ENCODE peak calls at places on chromosomes 1 and 21, in ten cellular contexts. One of them, this sample, is unnamed. For H3K36me3, the result is how much of the 10 kb centered on the place peaks cover.

GRCh38 chr1:156319664-156320063 is 18.4 kb downstream of the CCT3 start:
- DNase-seq in NT2/D1: no peak
- DNase-seq in endodermal cell: no peak
- DNase-seq in astrocyte: no peak
- DNase-seq in adipocyte: peak
- DNase-seq in uterus: no peak
- DNase-seq in GM23248: peak
- DNase-seq in PC-9: no peak
- DNase-seq in prostate gland: no peak
- DNase-seq in pancreas: no peak
- DNase-seq in this sample: no peak

GRCh38 chr1:103561612-103562395 is 9.6 kb upstream of the AMY2B start:
- DNase-seq in pancreas: no peak
- DNase-seq in prostate gland: no peak
- DNase-seq in adipocyte: peak
- DNase-seq in PC-9: no peak
- DNase-seq in endodermal cell: no peak
- DNase-seq in uterus: no peak
- DNase-seq in GM23248: peak
- DNase-seq in astrocyte: no peak
- DNase-seq in NT2/D1: no peak
- DNase-seq in this sample: no peak

GRCh38 chr21:29133796-29134195 is 3.4 kb downstream of the MAP3K7CL start:
- DNase-seq in prostate gland: no peak
- DNase-seq in uterus: no peak
- DNase-seq in endodermal cell: peak
- DNase-seq in NT2/D1: no peak
- DNase-seq in GM23248: no peak
- DNase-seq in astrocyte: peak
- DNase-seq in pancreas: no peak
- DNase-seq in adipocyte: no peak
- DNase-seq in PC-9: no peak
- DNase-seq in this sample: no peak

GRCh38 chr1:203186091-203186445 is 436 bp downstream of the CHI3L1 start:
- DNase-seq in astrocyte: no peak
- DNase-seq in pancreas: no peak
- DNase-seq in uterus: no peak
- DNase-seq in GM23248: no peak
- DNase-seq in prostate gland: no peak
- DNase-seq in PC-9: no peak
- DNase-seq in adipocyte: no peak
- DNase-seq in NT2/D1: no peak
- DNase-seq in endodermal cell: no peak
- DNase-seq in this sample: no peak

GRCh38 chr1:37676281-37677243 is 15.8 kb upstream of the CDCA8 start:
- DNase-seq in pancreas: no peak
- DNase-seq in uterus: peak
- DNase-seq in adipocyte: no peak
- DNase-seq in endodermal cell: no peak
- DNase-seq in NT2/D1: no peak
- DNase-seq in astrocyte: no peak
- DNase-seq in PC-9: no peak
- DNase-seq in prostate gland: peak
- DNase-seq in GM23248: no peak
- DNase-seq in this sample: no peak

GRCh38 chr1:236608930-236609726 is 4.8 kb upstream of the HEATR1 start:
- DNase-seq in PC-9: peak
- DNase-seq in endodermal cell: peak
- DNase-seq in adipocyte: peak
- DNase-seq in prostate gland: no peak
- DNase-seq in NT2/D1: peak
- DNase-seq in GM23248: peak
- DNase-seq in uterus: peak
- DNase-seq in astrocyte: peak
- DNase-seq in pancreas: peak
- DNase-seq in this sample: peak

GRCh38 chr21:46557469-46557868 is 47.4 kb downstream of the S100B start:
- DNase-seq in pancreas: no peak
- DNase-seq in uterus: no peak
- DNase-seq in astrocyte: no peak
- DNase-seq in prostate gland: no peak
- DNase-seq in GM23248: no peak
- DNase-seq in PC-9: no peak
- DNase-seq in endodermal cell: no peak
- DNase-seq in NT2/D1: no peak
- DNase-seq in adipocyte: no peak
- DNase-seq in this sample: no peak

GRCh38 chr1:184945678-184946412 is 28.5 kb downstream of the NIBAN1 start:
- DNase-seq in NT2/D1: no peak
- DNase-seq in GM23248: peak
- DNase-seq in pancreas: no peak
- DNase-seq in uterus: no peak
- DNase-seq in adipocyte: peak
- DNase-seq in PC-9: no peak
- DNase-seq in endodermal cell: no peak
- DNase-seq in astrocyte: no peak
- DNase-seq in prostate gland: no peak
- DNase-seq in this sample: no peak

GRCh38 chr1:180510882-180511281 is 8.5 kb upstream of the ACBD6 start:
- DNase-seq in PC-9: no peak
- DNase-seq in GM23248: no peak
- DNase-seq in uterus: no peak
- DNase-seq in pancreas: no peak
- DNase-seq in endodermal cell: no peak
- DNase-seq in NT2/D1: no peak
- DNase-seq in adipocyte: no peak
- DNase-seq in prostate gland: no peak
- DNase-seq in astrocyte: no peak
- DNase-seq in this sample: no peak

GRCh38 chr1:101371259-101371658 is 134.4 kb downstream of the S1PR1 start:
- DNase-seq in PC-9: no peak
- DNase-seq in adipocyte: peak
- DNase-seq in endodermal cell: no peak
- DNase-seq in prostate gland: no peak
- DNase-seq in pancreas: no peak
- DNase-seq in astrocyte: peak
- DNase-seq in GM23248: peak
- DNase-seq in uterus: no peak
- DNase-seq in NT2/D1: no peak
- DNase-seq in this sample: no peak

DNA sequence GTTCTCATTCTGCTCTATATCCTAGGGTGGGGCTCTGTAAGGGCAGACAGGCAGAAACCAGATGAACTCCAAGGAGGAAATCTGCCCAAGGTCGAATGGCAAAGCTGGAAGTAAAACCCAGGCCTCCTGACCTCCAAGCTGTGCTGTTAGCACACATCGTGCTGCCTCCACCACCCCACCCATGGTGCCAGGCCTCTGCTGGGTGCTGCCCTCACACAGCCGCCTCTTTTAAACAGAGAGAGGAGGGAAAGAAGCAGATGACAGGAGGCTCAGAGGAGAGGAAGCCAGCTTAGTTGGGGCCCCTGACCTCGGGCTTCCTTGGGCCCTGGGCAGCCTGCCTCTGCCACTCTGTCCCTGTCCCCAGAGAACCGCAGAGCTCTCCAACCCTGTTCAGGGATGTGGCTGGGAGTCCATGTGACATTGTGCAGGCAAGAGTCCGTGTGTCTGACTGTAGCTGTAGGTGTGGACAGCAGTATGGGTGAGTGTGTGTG is 1.1 kb downstream of the SYNC start:
- DNase-seq in adipocyte: peak
- DNase-seq in NT2/D1: no peak
- DNase-seq in GM23248: peak
- DNase-seq in prostate gland: no peak
- DNase-seq in pancreas: no peak
- DNase-seq in astrocyte: no peak
- DNase-seq in PC-9: no peak
- DNase-seq in uterus: no peak
- DNase-seq in endodermal cell: peak
- DNase-seq in this sample: peak
- H3K36me3 ChIP-seq in adipocyte: under half
- H3K36me3 ChIP-seq in NT2/D1: under half
- H3K36me3 ChIP-seq in GM23248: under half
- H3K36me3 ChIP-seq in prostate gland: under half
- H3K36me3 ChIP-seq in pancreas: under half
- H3K36me3 ChIP-seq in astrocyte: under half
- H3K36me3 ChIP-seq in PC-9: under half
- H3K36me3 ChIP-seq in uterus: under half
- H3K36me3 ChIP-seq in endodermal cell: under half
- H3K36me3 ChIP-seq in this sample: under half

DNA sequence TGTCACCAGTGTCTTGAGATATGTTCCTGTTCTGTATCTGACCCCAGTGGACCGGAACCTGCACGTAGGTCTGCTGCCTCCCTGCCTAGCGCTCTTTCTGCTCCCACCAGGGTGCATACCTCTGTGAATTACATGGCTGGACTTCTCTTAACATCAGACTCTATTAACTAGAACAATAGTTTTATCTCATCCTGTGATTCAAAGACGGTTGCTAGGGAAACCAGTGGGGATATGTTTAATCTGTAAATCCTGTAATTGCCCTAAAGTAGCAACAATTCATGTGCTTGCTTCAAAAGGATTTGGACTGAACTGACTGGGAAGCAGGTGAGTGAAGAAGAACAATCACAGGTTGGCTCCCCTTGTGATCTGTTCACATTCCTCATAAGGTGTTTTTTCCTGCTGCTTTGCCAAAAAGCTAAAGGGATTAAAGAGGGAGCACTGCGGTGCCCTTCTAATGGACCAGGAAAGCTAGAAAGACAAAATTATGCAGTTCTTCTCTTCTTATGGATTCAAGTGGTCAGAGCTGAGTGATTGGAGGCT is 52.6 kb upstream of the DIRAS3 start:
- DNase-seq in adipocyte: no peak
- DNase-seq in pancreas: no peak
- DNase-seq in astrocyte: no peak
- DNase-seq in endodermal cell: peak
- DNase-seq in NT2/D1: no peak
- DNase-seq in GM23248: no peak
- DNase-seq in uterus: no peak
- DNase-seq in PC-9: no peak
- DNase-seq in prostate gland: no peak
- DNase-seq in this sample: no peak
- H3K4me3 ChIP-seq in adipocyte: no peak
- H3K4me3 ChIP-seq in pancreas: no peak
- H3K4me3 ChIP-seq in astrocyte: no peak
- H3K4me3 ChIP-seq in endodermal cell: no peak
- H3K4me3 ChIP-seq in NT2/D1: no peak
- H3K4me3 ChIP-seq in GM23248: no peak
- H3K4me3 ChIP-seq in uterus: no peak
- H3K4me3 ChIP-seq in PC-9: no peak
- H3K4me3 ChIP-seq in prostate gland: no peak
- H3K4me3 ChIP-seq in this sample: no peak

GRCh38 chr1:52240592-52240991 is 98.7 kb downstream of the ZFYVE9 start:
- DNase-seq in pancreas: no peak
- DNase-seq in GM23248: no peak
- DNase-seq in prostate gland: no peak
- DNase-seq in uterus: no peak
- DNase-seq in astrocyte: no peak
- DNase-seq in adipocyte: no peak
- DNase-seq in endodermal cell: no peak
- DNase-seq in PC-9: no peak
- DNase-seq in NT2/D1: no peak
- DNase-seq in this sample: no peak

GRCh38 chr1:52238887-52239707 is 97.2 kb downstream of the ZFYVE9 start:
- DNase-seq in uterus: no peak
- DNase-seq in NT2/D1: no peak
- DNase-seq in prostate gland: no peak
- DNase-seq in PC-9: no peak
- DNase-seq in GM23248: peak
- DNase-seq in endodermal cell: no peak
- DNase-seq in astrocyte: no peak
- DNase-seq in pancreas: no peak
- DNase-seq in adipocyte: no peak
- DNase-seq in this sample: no peak

GRCh38 chr1:52239708-52240001 is 97.8 kb downstream of the ZFYVE9 start:
- DNase-seq in NT2/D1: no peak
- DNase-seq in PC-9: no peak
- DNase-seq in uterus: no peak
- DNase-seq in endodermal cell: no peak
- DNase-seq in pancreas: no peak
- DNase-seq in prostate gland: no peak
- DNase-seq in adipocyte: no peak
- DNase-seq in astrocyte: no peak
- DNase-seq in GM23248: no peak
- DNase-seq in this sample: no peak

GRCh38 chr1:52238474-52238873 is 96.6 kb downstream of the ZFYVE9 start:
- DNase-seq in adipocyte: no peak
- DNase-seq in GM23248: peak
- DNase-seq in pancreas: no peak
- DNase-seq in prostate gland: no peak
- DNase-seq in uterus: no peak
- DNase-seq in astrocyte: peak
- DNase-seq in endodermal cell: no peak
- DNase-seq in NT2/D1: no peak
- DNase-seq in PC-9: no peak
- DNase-seq in this sample: no peak

GRCh38 chr1:52243221-52243987 is 101.5 kb downstream of the ZFYVE9 start:
- DNase-seq in NT2/D1: no peak
- DNase-seq in uterus: no peak
- DNase-seq in prostate gland: no peak
- DNase-seq in adipocyte: no peak
- DNase-seq in endodermal cell: no peak
- DNase-seq in pancreas: no peak
- DNase-seq in GM23248: no peak
- DNase-seq in PC-9: no peak
- DNase-seq in astrocyte: no peak
- DNase-seq in this sample: no peak
- H3K36me3 ChIP-seq in NT2/D1: under half
- H3K36me3 ChIP-seq in uterus: under half
- H3K36me3 ChIP-seq in prostate gland: under half
- H3K36me3 ChIP-seq in adipocyte: under half
- H3K36me3 ChIP-seq in endodermal cell: under half
- H3K36me3 ChIP-seq in pancreas: under half
- H3K36me3 ChIP-seq in GM23248: under half
- H3K36me3 ChIP-seq in PC-9: under half
- H3K36me3 ChIP-seq in astrocyte: under half
- H3K36me3 ChIP-seq in this sample: under half

DNA sequence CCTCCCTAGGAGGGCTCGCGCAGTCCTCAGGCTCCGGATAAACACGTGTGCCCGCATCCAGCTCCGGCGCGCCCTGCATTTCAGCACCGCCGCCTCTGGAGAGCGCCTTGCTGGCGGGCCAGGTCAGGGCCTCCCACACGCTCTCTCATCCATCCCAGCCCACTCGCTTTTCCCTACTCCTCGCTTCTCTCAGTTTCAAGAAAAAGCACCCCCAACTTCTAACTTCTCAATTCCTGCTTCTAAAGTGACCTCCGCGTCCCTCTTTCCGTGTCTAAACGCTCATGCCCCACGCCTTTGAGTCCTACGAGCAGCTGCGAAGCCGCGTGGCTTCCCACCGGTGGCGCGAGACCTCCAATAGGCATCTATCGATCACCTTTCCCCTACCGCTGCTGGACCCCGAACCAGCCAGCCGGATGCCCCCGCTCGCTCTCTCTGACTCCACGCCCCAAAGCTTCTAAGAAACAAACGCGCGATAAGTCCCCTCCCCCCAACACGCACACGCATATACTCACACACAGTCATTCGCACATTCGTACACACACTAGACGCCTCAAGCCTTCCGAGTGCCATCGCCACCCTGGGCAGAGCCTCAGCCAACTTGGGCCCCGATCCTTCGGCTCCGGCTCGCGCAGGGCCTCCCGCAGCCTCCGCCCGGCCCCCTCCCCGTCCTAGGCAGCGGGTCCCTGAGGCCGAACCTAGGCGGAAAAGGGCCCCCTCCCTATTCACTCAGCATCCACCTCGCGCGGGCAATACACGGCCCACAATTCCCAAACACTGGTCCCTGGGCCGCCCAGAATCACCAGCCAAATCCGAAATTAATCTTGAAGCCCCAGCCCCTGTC is 1.1 kb downstream of the NMNAT2 start:
- DNase-seq in endodermal cell: peak
- DNase-seq in astrocyte: peak
- DNase-seq in prostate gland: peak
- DNase-seq in pancreas: peak
- DNase-seq in GM23248: peak
- DNase-seq in adipocyte: peak
- DNase-seq in NT2/D1: peak
- DNase-seq in PC-9: no peak
- DNase-seq in uterus: peak
- DNase-seq in this sample: peak
- H3K4me3 ChIP-seq in endodermal cell: peak
- H3K4me3 ChIP-seq in astrocyte: peak
- H3K4me3 ChIP-seq in prostate gland: peak
- H3K4me3 ChIP-seq in pancreas: peak
- H3K4me3 ChIP-seq in GM23248: peak
- H3K4me3 ChIP-seq in adipocyte: peak
- H3K4me3 ChIP-seq in NT2/D1: peak
- H3K4me3 ChIP-seq in PC-9: peak
- H3K4me3 ChIP-seq in uterus: no peak
- H3K4me3 ChIP-seq in this sample: no peak